ENCODE peak calls at places on chromosomes 7 and 10, in seven cellular contexts. L is GM20000; W is non-pigmented ciliary epithelial cell; M is left ventricle myocardium inferior; G is stimulated activated effector memory CD8-positive, alpha-beta T cell treated with anti-CD3 and anti-CD28 coated beads, Interleukin-12 subunit alpha, Interleukin-12 subunit beta, amount 100 ng/mL, for 72 hours; N is GM10248; K is osteocyte. A is an unnamed sample.

GRCh38 chr10:62264702-62265436 is 3.8 kb downstream of the RTKN2 start:
- DNase-seq in M (no peak), N (peak), W (peak), L (peak), G (no peak), K (no peak), A (peak)

GRCh38 chr7:24316340-24316739 is 32.4 kb downstream of the NPY start:
- DNase-seq in M (no peak), K (no peak), L (no peak), W (no peak), N (no peak), G (no peak), A (no peak)

GRCh38 chr7:8923164-8923806 is 489.9 kb downstream of the NXPH1 start:
- DNase-seq in M (no peak), G (no peak), K (no peak), W (no peak), L (no peak), N (no peak), A (no peak)

GRCh38 chr7:24963218-24963617 is 16.8 kb downstream of the OSBPL3 start:
- DNase-seq in K (no peak), N (no peak), L (no peak), W (no peak), G (no peak), M (no peak), A (no peak)

GRCh38 chr10:119466655-119467054 is 75.9 kb downstream of the RGS10 start:
- DNase-seq in L (no peak), W (no peak), N (peak), K (no peak), M (no peak), G (peak), A (no peak)

GRCh38 chr7:94374231-94374630 is 20.5 kb upstream of the COL1A2 start:
- DNase-seq in W (peak), N (no peak), M (peak), K (peak), G (no peak), L (no peak), A (peak)

GRCh38 chr10:31261502-31262311 is 57.3 kb upstream of the ZEB1 start:
- DNase-seq in M (no peak), L (no peak), N (no peak), K (no peak), G (no peak), W (peak), A (peak)

GRCh38 chr7:81624021-81624630 is 145.7 kb downstream of the HGF start:
- DNase-seq in W (no peak), K (no peak), G (no peak), M (no peak), N (no peak), L (no peak), A (no peak)

A was measured in HCEC 1CT.